ENCODE peak calls at places on chromosomes 3 and 15, in six cellular contexts. E, H, S, M, O and G are unnamed samples. For H3K4me1, the result is how much of the 10 kb centered on the place peaks cover.

GRCh38 chr3:176562381-176562780 is 634.9 kb downstream of the TBL1XR1 start:
- DNase-seq in S (no peak), M (no peak), O (no peak), E (peak), H (no peak), G (no peak)

GRCh38 chr3:10713656-10714055 is 102.4 kb upstream of the SLC6A11 start:
- DNase-seq in H (no peak), E (no peak), S (no peak), M (no peak), O (no peak), G (no peak)

GRCh38 chr3:57727096-57727495 is 29.0 kb upstream of the SLMAP start:
- DNase-seq in E (no peak), S (no peak), M (no peak), O (no peak), H (no peak), G (no peak)

GRCh38 chr3:155853214-155854146 is 747 bp downstream of the SLC33A1 start:
- DNase-seq in O (no peak), E (peak), S (no peak), H (no peak), M (peak), G (no peak)

GRCh38 chr15:31277335-31278055 is 49.1 kb upstream of the KLF13 start:
- DNase-seq in M (no peak), H (peak), E (no peak), S (peak), O (no peak), G (no peak)

GRCh38 chr15:64092864-64093626 is 593 bp downstream of the CIAO2A start:
- DNase-seq in M (no peak), H (no peak), O (peak), S (peak), E (peak), G (peak)

GRCh38 chr3:125069968-125070745 is 14.4 kb upstream of the HEG1 start:
- DNase-seq in M (no peak), H (no peak), S (no peak), O (no peak), E (no peak), G (no peak)

GRCh38 chr3:18222686-18223085 is 202.5 kb downstream of the SATB1 start:
- DNase-seq in S (no peak), M (no peak), O (no peak), H (no peak), E (peak), G (no peak)

GRCh38 chr3:10273697-10274305 is 18.9 kb downstream of the GHRL start:
- DNase-seq in O (no peak), M (no peak), S (no peak), H (peak), E (no peak), G (no peak)

DNA sequence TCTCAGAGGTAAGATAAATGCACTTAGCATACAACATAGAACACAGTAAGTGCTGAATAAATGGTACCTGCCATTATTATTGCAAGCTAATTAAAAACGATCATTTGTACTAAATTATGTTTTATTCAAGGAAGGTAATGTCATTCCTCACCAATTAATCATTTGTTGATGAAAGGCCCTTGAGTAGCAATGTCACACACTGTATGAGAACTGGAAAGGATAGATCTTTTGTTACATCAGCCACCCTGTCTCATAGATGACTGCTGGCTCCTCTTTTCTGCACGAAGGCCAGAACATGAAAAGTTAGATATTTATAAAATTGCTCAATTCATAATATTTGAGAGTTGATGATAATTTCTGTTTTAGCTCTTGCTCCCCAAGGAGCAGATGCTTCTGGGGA is 415.4 kb downstream of the RBMS3 start:
- DNase-seq in M (no peak), E (no peak), O (no peak), H (no peak), S (no peak), G (no peak)
- H3K4me1 ChIP-seq in M (under half), E (under half), O (under half), H (under half), S (half or more), G (under half)

GRCh38 chr15:88865498-88866099 is 29.7 kb downstream of the HAPLN3 start:
- DNase-seq in S (no peak), M (no peak), E (no peak), H (no peak), O (no peak), G (no peak)
- H3K27ac ChIP-seq in S (no peak), M (no peak), E (no peak), H (no peak), O (no peak), G (no peak)

GRCh38 chr3:46378426-46378942 is 7.7 kb downstream of the CCR5 start:
- DNase-seq in E (peak), S (no peak), O (peak), H (no peak), M (peak), G (peak)

GRCh38 chr3:46372492-46373359 is 2.0 kb downstream of the CCR5 start:
- DNase-seq in S (no peak), H (no peak), O (no peak), E (peak), M (no peak), G (no peak)

GRCh38 chr3:46374755-46375154 is 4.0 kb downstream of the CCR5 start:
- DNase-seq in O (no peak), M (no peak), S (no peak), E (no peak), H (no peak), G (no peak)

GRCh38 chr3:46375214-46375613 is 4.5 kb downstream of the CCR5 start:
- DNase-seq in O (no peak), M (no peak), S (no peak), H (no peak), E (no peak), G (no peak)

GRCh38 chr3:46375814-46376213 is 5.1 kb downstream of the CCR5 start:
- DNase-seq in H (no peak), M (no peak), O (no peak), E (no peak), S (no peak), G (no peak)
- H3K4me1 ChIP-seq in H (under half), M (under half), O (under half), E (under half), S (under half), G (under half)

GRCh38 chr3:122562923-122563716 is 980 bp downstream of the PARP9 start:
- DNase-seq in H (no peak), M (no peak), O (no peak), S (no peak), E (no peak), G (no peak)
- H3K27ac ChIP-seq in H (peak), M (peak), O (no peak), S (peak), E (no peak), G (peak)

GRCh38 chr3:149247025-149247710 is 25.5 kb upstream of the CP start:
- DNase-seq in E (no peak), H (no peak), S (no peak), O (no peak), M (no peak), G (no peak)
- H3K4me1 ChIP-seq in E (under half), H (under half), S (half or more), O (under half), M (under half), G (under half)

GRCh38 chr3:129439381-129439816 is 349 bp downstream of the MBD4 start:
- DNase-seq in M (peak), E (peak), O (no peak), S (no peak), H (no peak), G (peak)

GRCh38 chr3:129441782-129442181 is 1.8 kb downstream of the IFT122 start:
- DNase-seq in S (peak), M (no peak), H (no peak), E (peak), O (no peak), G (no peak)

GRCh38 chr3:129439817-129440647 is at the start of the genes IFT122 and MBD4:
- DNase-seq in S (peak), H (peak), O (peak), E (peak), M (peak), G (peak)

GRCh38 chr3:129441215-129441614 is 1.2 kb downstream of the IFT122 start:
- DNase-seq in O (no peak), S (no peak), M (no peak), H (no peak), E (no peak), G (no peak)

DNA sequence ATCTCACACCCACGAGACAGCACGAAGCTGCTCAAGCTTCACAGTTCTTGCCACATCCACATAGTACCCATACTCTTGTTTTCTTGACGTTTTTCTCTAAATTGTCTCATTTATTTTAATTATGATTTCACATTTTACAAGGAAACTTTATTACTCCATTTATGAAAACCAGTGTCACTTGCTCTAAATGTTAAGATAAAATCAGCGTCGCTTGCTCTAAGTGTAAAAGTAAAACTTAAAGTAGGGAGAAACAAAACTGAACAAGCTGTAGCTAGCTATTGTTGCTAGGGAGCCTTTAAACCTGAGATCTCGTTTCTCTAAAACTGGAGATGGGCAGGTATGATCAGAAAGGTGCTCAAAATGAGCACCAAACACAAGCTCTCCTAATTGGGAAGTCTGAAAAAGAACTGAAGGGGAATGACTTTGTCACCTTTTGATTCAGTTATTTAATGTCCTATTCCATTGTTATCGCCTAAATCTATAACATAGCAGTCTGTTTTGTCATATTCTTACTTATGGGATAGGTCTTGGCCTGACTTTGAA is 695 bp downstream of the IFT122 start:
- DNase-seq in M (no peak), S (no peak), H (no peak), E (no peak), O (no peak), G (no peak)
- H3K27ac ChIP-seq in M (peak), S (peak), H (peak), E (peak), O (peak), G (peak)